ENCODE peak calls at places on chromosomes 11 and 22, in five cellular contexts. J is mesothelial cell of epicardium, C is right atrium auricular region, H is left lung, L is fibroblast of mammary gland. I is an unnamed sample.

GRCh38 chr22:39928556-39929401 is 27.9 kb downstream of the GRAP2 start:
- DNase-seq in C (no peak), L (no peak), J (no peak), H (no peak), I (no peak)

GRCh38 chr11:110130642-110131238 is 37.5 kb downstream of the ZC3H12C start:
- DNase-seq in J (no peak), L (no peak), H (no peak), C (no peak), I (peak; percentile 40)

GRCh38 chr11:74004694-74005615 is 3.9 kb downstream of the UCP3 start:
- DNase-seq in H (no peak), L (no peak), J (no peak), C (no peak), I (no peak)

GRCh38 chr11:62245271-62245753 is 3.3 kb downstream of the SCGB1D2 start:
- DNase-seq in C (no peak), L (peak; percentile 25), H (no peak), J (peak; percentile 36), I (peak; percentile 58)

GRCh38 chr22:32622004-32622761 is 147.6 kb downstream of the FBXO7 start:
- DNase-seq in H (no peak), J (no peak), L (peak; percentile 67), C (peak; percentile 79), I (peak; percentile 92)

GRCh38 chr11:13647391-13647790 is 21.1 kb upstream of the FAR1 start:
- DNase-seq in C (no peak), J (no peak), H (no peak), L (no peak), I (no peak)

GRCh38 chr11:8321876-8322275 is 58.2 kb upstream of the LMO1 start:
- DNase-seq in L (no peak), C (no peak), J (no peak), H (no peak), I (no peak)

GRCh38 chr22:36544107-36544620 is 15.2 kb upstream of the EIF3D start:
- DNase-seq in L (peak; percentile 63), C (no peak), H (no peak), J (no peak), I (peak; percentile 40)

GRCh38 chr22:23065069-23065451 is 5.3 kb upstream of the GNAZ start:
- DNase-seq in H (no peak), L (no peak), J (no peak), C (no peak), I (no peak)

GRCh38 chr11:13249992-13250391 is 27.6 kb upstream of the BMAL1 start:
- DNase-seq in J (no peak), H (no peak), C (no peak), L (peak; percentile 26), I (peak; percentile 43)

GRCh38 chr11:32706985-32707736 is 87.3 kb downstream of the CCDC73 start:
- DNase-seq in H (no peak), J (no peak), L (peak; percentile 89), C (no peak), I (peak; percentile 69)

GRCh38 chr22:23391022-23391421 is 189.1 kb downstream of the IGLL1 start:
- DNase-seq in H (no peak), L (no peak), C (no peak), J (no peak), I (no peak)

GRCh38 chr22:20206709-20207215 is 55.9 kb upstream of the CCDC188 start:
- DNase-seq in L (peak; percentile 33), H (no peak), J (no peak), C (no peak), I (peak; percentile 27)

GRCh38 chr11:122204206-122204605 is 88.2 kb upstream of the BLID start:
- DNase-seq in C (no peak), L (no peak), H (no peak), J (no peak), I (peak; percentile 65)

GRCh38 chr22:37043828-37044538 is 7.6 kb upstream of the KCTD17 start:
- DNase-seq in L (peak; percentile 30), J (no peak), H (peak; percentile 91), C (no peak), I (peak; percentile 41)

GRCh38 chr11:23123766-23124165 is 263.5 kb upstream of the CCDC179 start:
- DNase-seq in J (no peak), H (no peak), C (no peak), L (peak; percentile 56), I (peak; percentile 40)

GRCh38 chr11:8253566-8253965 is 10.1 kb downstream of the LMO1 start:
- DNase-seq in L (no peak), H (no peak), J (peak; percentile 1), C (no peak), I (no peak)

GRCh38 chr11:104090767-104091166 is 54.3 kb downstream of the DDI1 start:
- DNase-seq in C (no peak), J (no peak), H (no peak), L (no peak), I (no peak)

GRCh38 chr11:34929794-34930763 is 13.7 kb downstream of the PDHX start:
- DNase-seq in H (no peak), J (no peak), C (no peak), L (no peak), I (no peak)

GRCh38 chr11:12842933-12843636 is 166.0 kb upstream of the RASSF10 start:
- DNase-seq in C (no peak), J (no peak), H (no peak), L (peak; percentile 48), I (no peak)

GRCh38 chr11:121422675-121423074 is 29.4 kb upstream of the SORL1 start:
- DNase-seq in C (no peak), H (no peak), J (no peak), L (no peak), I (no peak)

GRCh38 chr11:105132716-105133511 is 6.7 kb downstream of the CARD18 start:
- DNase-seq in C (no peak), L (peak; percentile 77), J (no peak), H (no peak), I (peak; percentile 92)

GRCh38 chr11:58979222-58979621 is 39.9 kb downstream of the GLYATL1 start:
- DNase-seq in L (no peak), C (no peak), J (no peak), H (no peak), I (no peak)

GRCh38 chr11:13745165-13745564 is 76.7 kb downstream of the FAR1 start:
- DNase-seq in L (peak; percentile 6), H (no peak), C (no peak), J (no peak), I (peak; percentile 11)

GRCh38 chr11:61728940-61729219 is 23.6 kb upstream of the MYRF start:
- DNase-seq in C (no peak), L (peak; percentile 58), J (no peak), H (no peak), I (peak; percentile 47)

GRCh38 chr22:24973867-24974266 is 21.4 kb downstream of the KIAA1671 start:
- DNase-seq in L (no peak), H (no peak), C (no peak), J (no peak), I (no peak)

GRCh38 chr11:82848829-82849228 is 51.4 kb downstream of the PRCP start:
- DNase-seq in H (no peak), C (no peak), L (no peak), J (no peak), I (no peak)

DNA sequence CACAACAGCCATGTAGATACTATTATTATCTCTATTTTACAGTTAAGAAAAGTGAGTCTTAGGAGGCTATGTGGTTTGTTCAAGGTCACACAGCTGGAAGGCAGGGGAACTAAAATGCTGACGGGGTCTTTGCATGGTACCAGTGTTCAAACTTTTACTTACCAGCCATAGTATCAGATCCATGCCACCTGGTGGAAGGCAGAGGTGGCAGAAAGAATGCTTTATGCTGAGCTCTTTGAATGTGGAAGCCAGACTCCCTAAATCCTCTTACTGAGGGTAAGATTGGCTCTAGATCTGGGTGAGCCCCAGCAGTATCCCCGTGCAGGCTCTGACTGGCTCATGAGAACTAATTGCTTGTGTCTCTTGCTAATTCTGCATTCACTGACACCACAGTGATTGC is 54.3 kb upstream of the NAV2 start:
- DNase-seq in J (no peak), H (no peak), C (no peak), L (no peak), I (no peak)
- TF ChIP-seq CTCF in J (no peak), H (no peak), C (no peak), L (peak; percentile 19), I (peak; percentile 36)

DNA sequence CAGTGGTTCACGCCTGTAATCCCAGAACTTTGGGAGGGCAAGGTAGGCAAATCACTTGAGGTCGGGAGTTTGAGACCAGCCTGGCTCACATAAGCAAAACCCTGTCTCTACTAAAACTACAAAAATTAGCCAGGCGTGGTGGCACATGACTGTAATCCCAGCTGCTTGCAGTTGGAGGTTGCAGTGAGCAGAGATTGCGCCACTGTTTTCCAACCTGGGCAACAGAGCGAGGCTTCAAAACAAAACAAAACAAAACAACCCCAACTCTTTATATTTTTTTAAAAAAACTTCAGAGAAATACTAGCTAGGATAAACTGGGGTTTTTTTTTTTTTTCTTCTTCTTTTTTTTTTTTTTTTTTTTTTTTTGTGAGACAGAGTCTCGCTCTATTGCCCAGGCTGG is 31.8 kb upstream of the RAPSN start:
- DNase-seq in L (no peak), H (no peak), C (no peak), J (no peak), I (peak; percentile 37)
- TF ChIP-seq CTCF in L (no peak), H (no peak), C (no peak), J (no peak), I (peak; percentile 20)

DNA sequence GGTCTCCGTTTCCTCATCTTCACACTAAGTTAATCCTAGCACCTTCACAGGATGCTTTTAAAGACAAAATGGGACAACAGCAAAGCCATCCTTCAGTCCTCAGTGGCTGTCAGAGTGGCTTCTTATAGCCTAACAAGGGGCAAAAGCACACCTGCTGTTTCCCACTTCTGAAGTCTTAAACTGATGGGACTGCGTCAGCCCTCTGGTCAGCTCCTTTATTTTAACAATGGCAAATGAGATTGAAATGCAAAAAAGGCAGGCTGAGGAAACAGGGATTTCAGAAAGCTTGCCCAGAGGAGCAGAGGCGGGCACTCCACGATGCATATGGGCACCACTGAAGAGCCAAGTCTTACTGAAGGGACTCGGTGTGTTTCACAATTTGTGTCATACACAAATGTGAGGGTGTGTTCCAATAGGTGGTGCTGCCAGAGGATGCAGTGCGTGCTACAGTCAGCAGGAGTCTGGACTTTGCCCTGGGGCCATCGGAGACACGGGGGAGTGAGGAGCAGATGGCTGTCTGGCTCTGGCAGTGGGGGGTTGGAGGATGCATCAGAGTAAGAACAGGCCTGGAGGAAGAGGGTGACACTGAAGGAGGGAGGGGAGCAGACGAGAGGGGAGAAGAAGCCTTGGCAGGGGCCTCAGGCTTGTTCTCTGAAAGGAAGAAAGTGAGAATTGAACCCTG is 47.3 kb downstream of the TENM4 start:
- DNase-seq in C (no peak), L (no peak), H (no peak), J (no peak), I (no peak)
- TF ChIP-seq CTCF in C (no peak), L (no peak), H (no peak), J (no peak), I (no peak)

GRCh38 chr11:18330921-18331320 is 8.6 kb downstream of the GTF2H1 start:
- DNase-seq in C (no peak), J (no peak), L (no peak), H (no peak), I (no peak)

GRCh38 chr11:18332302-18332701 is 9.9 kb downstream of the GTF2H1 start:
- DNase-seq in C (no peak), J (no peak), H (no peak), L (no peak), I (no peak)

GRCh38 chr11:18329196-18329870 is 7.0 kb downstream of the GTF2H1 start:
- DNase-seq in C (no peak), H (no peak), J (no peak), L (no peak), I (no peak)

DNA sequence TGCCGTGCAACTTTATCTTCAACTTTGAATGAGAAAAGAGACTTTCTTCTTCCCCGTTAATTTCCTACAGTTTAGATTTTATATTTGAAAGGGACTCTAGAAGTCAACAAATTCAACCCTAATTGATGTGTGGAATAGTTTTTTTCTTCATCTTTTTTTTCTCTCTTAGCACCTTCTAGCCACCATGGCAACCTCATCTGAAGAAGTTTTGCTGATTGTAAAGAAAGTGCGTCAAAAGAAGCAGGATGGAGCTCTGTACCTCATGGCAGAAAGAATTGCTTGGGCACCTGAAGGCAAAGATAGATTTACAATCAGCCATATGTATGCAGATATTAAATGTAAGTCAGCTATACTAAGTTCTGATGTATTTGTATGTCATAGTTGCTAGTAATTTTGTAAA is 10.5 kb downstream of the GTF2H1 start:
- DNase-seq in C (no peak), J (no peak), L (no peak), H (no peak), I (no peak)
- TF ChIP-seq CTCF in C (no peak), J (no peak), L (no peak), H (no peak), I (no peak)

I was measured in choroid plexus epithelial cell.